ENCODE peak calls at places on chromosomes 4 and X, in four cellular contexts. Q is HFFc6; L is stimulated activated naive CD4-positive, alpha-beta T cell; K is activated T-helper 1 cell treated with anti-CD3 and anti-CD28 coated beads, Interleukin-2, amount 50 U/mL, for 16 hours. C is an unnamed sample.

GRCh38 chrX:122943918-122944317 is 240.2 kb upstream of the GRIA3 start:
- DNase-seq in K (no peak), Q (no peak), L (no peak), C (no peak)

GRCh38 chrX:55326985-55327384 is 62.3 kb upstream of the PAGE3 start:
- DNase-seq in Q (no peak), K (no peak), L (no peak), C (no peak)

GRCh38 chr4:99002274-99002673 is 6.8 kb downstream of the METAP1 start:
- DNase-seq in K (no peak), Q (no peak), L (no peak), C (no peak)

GRCh38 chr4:86547140-86547539 is 47.0 kb upstream of the PTPN13 start:
- DNase-seq in L (no peak), K (no peak), Q (no peak), C (no peak)

GRCh38 chrX:1323315-1323714 is 13.3 kb upstream of the IL3RA start:
- DNase-seq in L (no peak), K (no peak), Q (peak), C (peak)

GRCh38 chr4:141469392-141469791 is 167.0 kb upstream of the IL15 start:
- DNase-seq in L (no peak), Q (no peak), K (no peak), C (no peak)

GRCh38 chrX:153638041-153638371 is 9.0 kb upstream of the DUSP9 start:
- DNase-seq in Q (no peak), L (no peak), K (no peak), C (no peak)

GRCh38 chrX:136158685-136159084 is 11.4 kb downstream of the FHL1 start:
- DNase-seq in Q (no peak), K (no peak), L (no peak), C (no peak)

GRCh38 chrX:17597836-17598434 is 139.4 kb upstream of the SCML1 start:
- DNase-seq in Q (no peak), L (no peak), K (no peak), C (no peak)

GRCh38 chrX:8916697-8917096 is 115.5 kb upstream of the FAM9A start:
- DNase-seq in L (no peak), Q (no peak), K (no peak), C (no peak)

GRCh38 chrX:40383969-40384368 is 196.8 kb upstream of the ATP6AP2 start:
- DNase-seq in L (no peak), Q (no peak), K (no peak), C (no peak)

GRCh38 chrX:46072776-46073175 is 472.4 kb downstream of the ZNF674 start:
- DNase-seq in L (no peak), Q (no peak), K (no peak), C (no peak)

GRCh38 chr4:157895205-157895604 is 277.6 kb downstream of the GASK1B start:
- DNase-seq in L (no peak), K (no peak), Q (no peak), C (no peak)

GRCh38 chrX:135194684-135195083 is 23.5 kb upstream of the CT55 start:
- DNase-seq in K (no peak), L (no peak), Q (no peak), C (no peak)

GRCh38 chrX:40809210-40809609 is 73.9 kb upstream of the MED14 start:
- DNase-seq in K (no peak), Q (peak), L (no peak), C (no peak)

GRCh38 chr4:83631066-83631465 is 95.2 kb downstream of the GPAT3 start:
- DNase-seq in Q (no peak), K (no peak), L (no peak), C (no peak)

GRCh38 chrX:153828308-153828707 is 2.0 kb downstream of the PDZD4 start:
- DNase-seq in K (no peak), L (no peak), Q (no peak), C (no peak)

GRCh38 chr4:123783936-123784335 is 387.3 kb downstream of the SPRY1 start:
- DNase-seq in Q (peak), K (no peak), L (no peak), C (no peak)

GRCh38 chr4:80413096-80413495 is 77.6 kb downstream of the CFAP299 start:
- DNase-seq in L (no peak), K (no peak), Q (no peak), C (no peak)

GRCh38 chr4:155559915-155560314 is 106.7 kb upstream of the GUCY1A1 start:
- DNase-seq in L (no peak), Q (no peak), K (no peak), C (no peak)

GRCh38 chr4:105943234-105943633 is 48.0 kb downstream of the NPNT start:
- DNase-seq in K (no peak), Q (no peak), L (no peak), C (no peak)

GRCh38 chr4:18422685-18423084 is 401.1 kb upstream of the LCORL start:
- DNase-seq in K (no peak), L (no peak), Q (no peak), C (no peak)

GRCh38 chr4:2932561-2932950 is 30.6 kb downstream of the NOP14 start:
- DNase-seq in K (no peak), L (no peak), Q (no peak), C (no peak)

GRCh38 chr4:143616771-143617170 is 83.7 kb downstream of the FREM3 start:
- DNase-seq in L (no peak), K (no peak), Q (peak), C (no peak)

GRCh38 chr4:3640587-3640962 is 108.4 kb upstream of the LRPAP1 start:
- DNase-seq in Q (no peak), L (no peak), K (no peak), C (no peak)

GRCh38 chr4:22070256-22070655 is 121.7 kb upstream of the KCNIP4 start:
- DNase-seq in Q (no peak), L (no peak), K (no peak), C (no peak)

GRCh38 chrX:37918703-37919102 is 71.3 kb upstream of the DYNLT3 start:
- DNase-seq in K (no peak), Q (no peak), L (no peak), C (no peak)

GRCh38 chrX:154136627-154137161 is 7.3 kb upstream of the OPN1LW start:
- DNase-seq in K (peak), L (peak), Q (no peak), C (peak)

GRCh38 chrX:154401918-154402621 is 3.9 kb downstream of the RPL10 start:
- DNase-seq in K (no peak), L (no peak), Q (peak), C (no peak)

GRCh38 chr4:184039963-184040383 is 134.9 kb downstream of the STOX2 start:
- DNase-seq in L (no peak), K (no peak), Q (no peak), C (peak)

GRCh38 chr4:38993683-38994082 is 38.5 kb downstream of the TMEM156 start:
- DNase-seq in K (no peak), L (no peak), Q (no peak), C (no peak)

GRCh38 chrX:100297732-100298131 is 112.3 kb downstream of the PCDH19 start:
- DNase-seq in L (no peak), K (no peak), Q (no peak), C (no peak)

GRCh38 chr4:30862176-30862575 is 142.0 kb downstream of the PCDH7 start:
- DNase-seq in L (no peak), Q (no peak), K (no peak), C (no peak)

GRCh38 chr4:80266902-80267380 is 477 bp downstream of the FGF5 start:
- DNase-seq in L (no peak), Q (peak), K (no peak), C (no peak)

GRCh38 chr4:8580321-8581093 is at the start of gene GPR78:
- DNase-seq in Q (no peak), L (no peak), K (no peak), C (peak)

C was measured in stimulated activated CD8-positive, alpha-beta memory T cell treated with anti-CD3 and anti-CD28 coated beads, Interleukin-2, amount 100 ng/mL, for 48 hours.